ENCODE peak calls at places on chromosomes 16 and 17, in seven cellular contexts. Q, N, L, W, Y, X and S are unnamed samples.
A peak's percentile ranks its signal among the peaks of the same experiment; 100 is the strongest.

GRCh38 chr16:80846275-80847013 is 42.0 kb upstream of the CDYL2 start:
- DNase-seq in W (no peak), X (no peak), N (no peak), Q (no peak), L (no peak), Y (peak; percentile 12), S (no peak)

GRCh38 chr16:1125471-1125870 is 27.4 kb upstream of the CACNA1H start:
- DNase-seq in Y (peak; percentile 54), W (peak; percentile 84), L (no peak), X (no peak), N (no peak), Q (no peak), S (no peak)

GRCh38 chr16:81723098-81723723 is 55.9 kb upstream of the PLCG2 start:
- DNase-seq in N (peak; percentile 23), X (no peak), Y (peak; percentile 90), L (peak; percentile 38), Q (peak; percentile 51), W (peak; percentile 82), S (no peak)

GRCh38 chr17:43015579-43015978 is 6.6 kb downstream of the VAT1 start:
- DNase-seq in Y (no peak), W (no peak), N (peak; percentile 92), L (no peak), X (no peak), Q (no peak), S (no peak)

GRCh38 chr16:48503779-48504178 is 106.2 kb downstream of the N4BP1 start:
- DNase-seq in W (peak; percentile 62), N (peak; percentile 83), Q (no peak), Y (no peak), L (no peak), X (no peak), S (no peak)

GRCh38 chr17:76076765-76077581 is 2.0 kb upstream of the ZACN start:
- DNase-seq in X (no peak), L (peak; percentile 35), N (no peak), Y (no peak), Q (no peak), W (no peak), S (peak; percentile 38)

GRCh38 chr17:82419471-82419995 is 1.1 kb upstream of the OGFOD3 start:
- DNase-seq in W (peak; percentile 35), X (no peak), Q (no peak), L (no peak), N (no peak), Y (no peak), S (no peak)

GRCh38 chr16:27618611-27619380 is 68.9 kb downstream of the KATNIP start:
- DNase-seq in N (no peak), Y (no peak), Q (no peak), X (no peak), L (no peak), W (no peak), S (no peak)

GRCh38 chr17:14359251-14359939 is 58.5 kb downstream of the HS3ST3B1 start:
- DNase-seq in Q (no peak), X (no peak), L (no peak), W (no peak), Y (no peak), N (no peak), S (peak; percentile 92)

GRCh38 chr16:2270070-2270462 is 2.1 kb upstream of the RNPS1 start:
- DNase-seq in Y (no peak), N (no peak), W (no peak), L (no peak), Q (no peak), X (no peak), S (no peak)

GRCh38 chr17:78976907-78977680 is 2.6 kb downstream of the LGALS3BP start:
- DNase-seq in L (no peak), Q (no peak), Y (no peak), X (no peak), W (no peak), N (no peak), S (no peak)

GRCh38 chr16:66639091-66639885 is 34.8 kb downstream of the CMTM3 start:
- DNase-seq in W (no peak), N (no peak), Y (no peak), X (no peak), L (no peak), Q (no peak), S (no peak)

GRCh38 chr17:6756425-6757012 is 673 bp downstream of the XAF1 start:
- DNase-seq in X (no peak), W (no peak), Q (no peak), N (no peak), L (no peak), Y (no peak), S (no peak)

GRCh38 chr16:28090646-28091377 is 27.3 kb upstream of the GSG1L start:
- DNase-seq in N (peak; percentile 57), Y (no peak), L (no peak), W (peak; percentile 71), X (no peak), Q (no peak), S (no peak)

GRCh38 chr17:28397687-28398279 is 8.2 kb downstream of the SLC46A1 start:
- DNase-seq in X (no peak), Q (no peak), L (no peak), W (no peak), N (no peak), Y (no peak), S (no peak)

GRCh38 chr17:44865921-44866320 is 18.2 kb downstream of the HIGD1B start:
- DNase-seq in X (no peak), L (no peak), W (no peak), Y (no peak), Q (no peak), N (no peak), S (no peak)

GRCh38 chr16:80935691-80936090 is 71.0 kb downstream of the CMC2 start:
- DNase-seq in N (no peak), W (no peak), X (no peak), Q (no peak), L (no peak), Y (no peak), S (no peak)

GRCh38 chr17:34703533-34703932 is 124.2 kb downstream of the TMEM132E start:
- DNase-seq in L (no peak), X (no peak), Y (peak; percentile 73), W (no peak), Q (peak; percentile 69), N (no peak), S (no peak)

GRCh38 chr17:21376835-21377690 is 906 bp downstream of the KCNJ12 start:
- DNase-seq in N (no peak), L (no peak), Y (no peak), W (peak; percentile 60), Q (no peak), X (no peak), S (no peak)

GRCh38 chr17:74840989-74841666 is 18.6 kb downstream of the GRIN2C start:
- DNase-seq in Y (no peak), X (no peak), Q (no peak), L (no peak), W (peak; percentile 74), N (no peak), S (no peak)

GRCh38 chr16:50038756-50039529 is 13.9 kb downstream of the CNEP1R1 start:
- DNase-seq in W (no peak), L (no peak), Q (no peak), N (no peak), Y (no peak), X (no peak), S (no peak)

GRCh38 chr16:1458336-1458976 is 14.1 kb upstream of the CCDC154 start:
- DNase-seq in W (no peak), Y (no peak), Q (no peak), N (no peak), X (no peak), L (no peak), S (peak; percentile 48)

GRCh38 chr17:2707721-2708584 is 3.6 kb downstream of the CLUH start:
- DNase-seq in W (peak; percentile 48), X (no peak), N (peak; percentile 81), L (no peak), Y (peak; percentile 23), Q (peak; percentile 39), S (no peak)

GRCh38 chr16:2897110-2897509 is 14.1 kb downstream of the FLYWCH2 start:
- DNase-seq in Y (no peak), X (no peak), W (peak; percentile 63), N (no peak), L (no peak), Q (no peak), S (peak; percentile 94)

GRCh38 chr17:32487460-32488176 is 825 bp downstream of the CDK5R1 start:
- DNase-seq in Q (no peak), X (no peak), W (peak; percentile 47), N (peak; percentile 83), Y (peak; percentile 45), L (no peak), S (no peak)